ENCODE peak calls at places on chromosome 21, in seven cellular contexts. X, V, W, R, I, Y and U are unnamed samples.

GRCh38 chr21:17461582-17461981 is 51.3 kb upstream of the CXADR start:
- DNase-seq in I (no peak), Y (no peak), R (no peak), X (no peak), W (no peak), V (no peak), U (no peak)

GRCh38 chr21:16770279-16770678 is 742.6 kb upstream of the CXADR start:
- DNase-seq in W (no peak), I (no peak), Y (no peak), V (no peak), X (no peak), R (no peak), U (peak)

GRCh38 chr21:26846036-26846931 is 1.1 kb upstream of the ADAMTS1 start:
- DNase-seq in W (peak), V (peak), I (peak), R (peak), Y (peak), X (peak), U (no peak)

GRCh38 chr21:21740207-21740606 is 742.0 kb downstream of the NCAM2 start:
- DNase-seq in I (no peak), X (no peak), W (no peak), V (no peak), R (no peak), Y (no peak), U (no peak)

GRCh38 chr21:45981641-45982255 is at the start of gene COL6A1:
- DNase-seq in W (peak), I (no peak), X (no peak), R (peak), V (no peak), Y (peak), U (no peak)

GRCh38 chr21:22764222-22764621 is 1766.0 kb downstream of the NCAM2 start:
- DNase-seq in W (no peak), I (no peak), Y (no peak), V (no peak), R (no peak), X (no peak), U (no peak)

GRCh38 chr21:30256100-30256499 is 26.6 kb downstream of the KRTAP24-1 start:
- DNase-seq in V (no peak), X (no peak), I (no peak), W (no peak), Y (no peak), R (no peak), U (no peak)

GRCh38 chr21:17542371-17542992 is 29.6 kb downstream of the CXADR start:
- DNase-seq in Y (no peak), I (peak), R (no peak), X (no peak), V (no peak), W (no peak), U (no peak)

GRCh38 chr21:40276001-40276400 is 408.8 kb downstream of the PCP4 start:
- DNase-seq in W (no peak), R (no peak), V (no peak), X (no peak), Y (no peak), I (no peak), U (no peak)

GRCh38 chr21:35202431-35202830 is 153.3 kb upstream of the RUNX1 start:
- DNase-seq in X (no peak), R (no peak), I (no peak), Y (no peak), W (no peak), V (no peak), U (no peak)

GRCh38 chr21:43278359-43278758 is 109.6 kb downstream of the CRYAA start:
- DNase-seq in W (peak), Y (no peak), X (no peak), V (no peak), I (no peak), R (peak), U (no peak)

GRCh38 chr21:20647603-20648002 is 350.6 kb upstream of the NCAM2 start:
- DNase-seq in V (no peak), W (no peak), Y (no peak), I (no peak), X (no peak), R (no peak), U (no peak)

GRCh38 chr21:38910390-38911008 is 104.8 kb downstream of the ETS2 start:
- DNase-seq in W (no peak), R (no peak), X (no peak), V (no peak), Y (no peak), I (no peak), U (no peak)

GRCh38 chr21:42764443-42764760 is 111.0 kb downstream of the PDE9A start:
- DNase-seq in W (peak), R (no peak), X (no peak), I (no peak), Y (no peak), V (no peak), U (no peak)

GRCh38 chr21:46421756-46422555 is 36.7 kb upstream of the DIP2A start:
- DNase-seq in V (no peak), X (no peak), W (no peak), R (peak), Y (no peak), I (no peak), U (no peak)

GRCh38 chr21:16775056-16775455 is 737.8 kb upstream of the CXADR start:
- DNase-seq in V (no peak), W (no peak), I (no peak), X (no peak), R (no peak), Y (no peak), U (no peak)

GRCh38 chr21:41711416-41712023 is 55.3 kb downstream of the RIPK4 start:
- DNase-seq in W (no peak), Y (no peak), R (no peak), V (no peak), I (no peak), X (no peak), U (no peak)
- H3K4me3 ChIP-seq in W (no peak), Y (no peak), R (no peak), V (no peak), I (no peak), X (no peak), U (no peak)

GRCh38 chr21:34166468-34166867 is 93.1 kb downstream of the MRPS6 start:
- DNase-seq in Y (no peak), I (no peak), W (no peak), X (peak), R (no peak), V (no peak), U (no peak)
- H3K4me3 ChIP-seq in Y (peak), I (no peak), W (no peak), X (no peak), R (no peak), V (no peak), U (no peak)

GRCh38 chr21:33268392-33268735 is 2.2 kb downstream of the IL10RB start:
- DNase-seq in V (no peak), X (no peak), R (no peak), W (no peak), I (no peak), Y (no peak), U (no peak)

GRCh38 chr21:33265664-33266049 is 510 bp upstream of the IL10RB start:
- DNase-seq in V (no peak), R (peak), Y (peak), X (no peak), I (no peak), W (peak), U (no peak)

GRCh38 chr21:33266784-33267135 is 593 bp downstream of the IL10RB start:
- DNase-seq in I (no peak), R (peak), Y (no peak), W (peak), X (no peak), V (no peak), U (no peak)

GRCh38 chr21:33266050-33266783 is at the start of gene IL10RB:
- DNase-seq in R (peak), I (peak), X (no peak), W (peak), Y (peak), V (no peak), U (no peak)

GRCh38 chr21:33267250-33267649 is 1.1 kb downstream of the IL10RB start:
- DNase-seq in V (no peak), I (no peak), W (no peak), Y (no peak), X (no peak), R (no peak), U (no peak)
- H3K4me3 ChIP-seq in V (peak), I (peak), W (peak), Y (no peak), X (peak), R (no peak), U (peak)

GRCh38 chr21:37579356-37579755 is 212.8 kb downstream of the DYRK1A start:
- DNase-seq in V (no peak), Y (no peak), W (no peak), R (no peak), X (no peak), I (no peak), U (no peak)

GRCh38 chr21:37574751-37575150 is 208.2 kb downstream of the DYRK1A start:
- DNase-seq in I (no peak), Y (no peak), R (no peak), X (no peak), W (no peak), V (no peak), U (no peak)

GRCh38 chr21:37578471-37579126 is 212.0 kb downstream of the DYRK1A start:
- DNase-seq in I (no peak), V (no peak), R (no peak), W (no peak), X (no peak), Y (no peak), U (no peak)

GRCh38 chr21:37574316-37574715 is 207.7 kb downstream of the DYRK1A start:
- DNase-seq in R (no peak), Y (no peak), X (no peak), I (no peak), V (no peak), W (no peak), U (no peak)

DNA sequence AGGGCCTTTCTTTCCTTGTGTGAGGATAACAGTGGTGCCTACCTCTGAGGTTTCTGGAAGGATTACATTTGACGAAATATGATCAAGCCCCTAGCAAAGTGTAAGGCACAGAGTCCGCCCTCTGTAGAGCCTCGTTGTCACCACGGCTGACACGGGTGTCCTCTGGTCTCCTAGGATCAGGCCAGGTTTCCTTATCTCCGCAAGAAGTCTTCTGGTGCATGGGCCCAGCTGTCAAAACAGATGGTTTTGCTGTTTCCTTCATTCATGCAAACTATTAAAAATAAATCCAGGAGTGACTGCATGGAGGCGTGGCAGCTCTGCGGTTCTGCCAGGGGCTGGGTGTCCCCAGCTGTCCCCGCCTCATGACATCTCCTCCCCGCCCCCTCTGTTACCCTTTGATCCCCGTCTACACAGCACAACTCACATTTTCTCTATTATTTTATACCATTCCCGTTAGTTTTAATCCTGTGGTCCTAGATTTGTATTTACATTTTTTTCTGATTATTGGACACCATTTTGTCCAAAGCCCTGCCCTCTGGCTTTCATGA is 209.0 kb downstream of the DYRK1A start:
- DNase-seq in V (no peak), Y (no peak), X (no peak), R (no peak), I (no peak), W (no peak), U (no peak)
- H3K4me3 ChIP-seq in V (no peak), Y (no peak), X (no peak), R (no peak), I (no peak), W (no peak), U (no peak)

DNA sequence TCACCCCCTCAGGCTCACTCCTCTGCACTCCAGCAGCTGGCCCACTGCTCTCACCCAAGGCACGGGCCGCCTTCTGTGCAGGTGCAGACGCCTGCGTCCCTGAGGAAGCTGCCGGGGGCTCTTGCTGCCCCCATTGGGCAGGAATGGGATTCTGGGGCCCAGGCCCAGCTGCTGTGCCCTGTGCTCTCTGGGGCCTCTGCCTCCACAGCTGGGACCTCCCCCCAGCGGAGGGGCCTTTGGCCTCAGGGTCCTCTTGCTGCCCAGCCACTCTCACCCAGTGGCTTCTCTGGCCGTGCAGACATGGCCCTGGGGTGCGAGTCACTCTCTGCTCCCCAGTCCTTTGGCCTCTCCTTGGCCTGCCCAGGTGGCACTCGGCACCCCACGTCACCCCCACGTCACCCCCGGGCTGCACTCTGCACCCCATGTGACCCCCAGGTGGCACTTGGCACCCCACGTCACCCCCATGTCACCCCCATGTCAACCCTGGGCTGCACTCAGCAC is 19.1 kb upstream of the LRRC3 start:
- DNase-seq in I (no peak), W (peak), X (no peak), Y (no peak), V (no peak), R (peak), U (no peak)
- H3K4me3 ChIP-seq in I (no peak), W (no peak), X (no peak), Y (no peak), V (no peak), R (no peak), U (no peak)

GRCh38 chr21:15285567-15285966 is 220.8 kb upstream of the NRIP1 start:
- DNase-seq in R (no peak), X (no peak), Y (no peak), V (no peak), W (no peak), I (no peak), U (no peak)

GRCh38 chr21:15289246-15289645 is 224.4 kb upstream of the NRIP1 start:
- DNase-seq in X (no peak), V (no peak), R (no peak), Y (no peak), I (no peak), W (no peak), U (no peak)

GRCh38 chr21:15291621-15292266 is 226.9 kb upstream of the NRIP1 start:
- DNase-seq in V (no peak), Y (no peak), R (no peak), W (no peak), I (no peak), X (no peak), U (no peak)

GRCh38 chr21:15293251-15293650 is 228.5 kb upstream of the NRIP1 start:
- DNase-seq in I (peak), W (no peak), Y (peak), X (peak), R (no peak), V (peak), U (peak)

GRCh38 chr21:15289896-15290841 is 225.4 kb upstream of the NRIP1 start:
- DNase-seq in I (no peak), R (no peak), Y (peak), X (no peak), V (no peak), W (peak), U (no peak)
- H3K4me3 ChIP-seq in I (no peak), R (no peak), Y (no peak), X (no peak), V (no peak), W (no peak), U (no peak)